ENCODE peak calls at places on chromosomes 12 and 14, in seven cellular contexts. G is mesenchymal stem cell, M is neuronal stem cell, E is IMR-90, H is H9, B is trophoblast cell, X is H1. T is an unnamed sample.

GRCh38 chr14:75011356-75012097 is 8.8 kb downstream of the EIF2B2 start:
- DNase-seq in B (no peak), G (peak), E (peak), X (no peak), M (no peak), H (no peak), T (no peak)

GRCh38 chr12:95118138-95118787 is 44.8 kb upstream of the NR2C1 start:
- DNase-seq in M (no peak), E (peak), B (no peak), G (peak), X (no peak), H (no peak), T (no peak)

GRCh38 chr12:108773798-108774788 is 42.8 kb upstream of the CORO1C start:
- DNase-seq in M (no peak), E (peak), H (peak), X (peak), G (peak), B (peak), T (peak)

GRCh38 chr12:126862500-126862899 is 1404.5 kb upstream of the TMEM132C start:
- DNase-seq in B (no peak), G (no peak), M (no peak), E (no peak), H (no peak), X (no peak), T (no peak)

GRCh38 chr12:125092872-125093680 is 27.8 kb downstream of the AACS start:
- DNase-seq in B (no peak), X (no peak), M (no peak), E (peak), G (no peak), H (peak), T (no peak)

GRCh38 chr12:112408621-112409020 is 784 bp downstream of the RPL6 start:
- DNase-seq in E (no peak), B (no peak), X (no peak), M (no peak), G (peak), H (no peak), T (no peak)

GRCh38 chr12:49582840-49583239 is 14.9 kb upstream of the MCRS1 start:
- DNase-seq in X (no peak), G (no peak), B (no peak), E (peak), H (no peak), M (no peak), T (no peak)

GRCh38 chr12:93741741-93742085 is 64.5 kb downstream of the CRADD start:
- DNase-seq in H (peak), E (no peak), M (peak), G (no peak), X (peak), B (no peak), T (peak)

GRCh38 chr14:37894463-37894862 is 299.0 kb downstream of the TTC6 start:
- DNase-seq in M (no peak), B (no peak), X (no peak), H (no peak), E (no peak), G (no peak), T (peak)

GRCh38 chr14:65184032-65184764 is 81.9 kb upstream of the MAX start:
- DNase-seq in G (no peak), H (no peak), B (no peak), E (peak), X (no peak), M (no peak), T (peak)

GRCh38 chr14:20935303-20935984 is 19.8 kb upstream of the RNASE2 start:
- DNase-seq in X (no peak), B (no peak), G (no peak), E (no peak), M (no peak), H (no peak), T (no peak)

GRCh38 chr14:63713765-63714164 is 14.1 kb downstream of the SGPP1 start:
- DNase-seq in X (no peak), H (no peak), E (peak), B (peak), G (peak), M (no peak), T (no peak)

GRCh38 chr12:125186471-125187147 is 121.4 kb downstream of the AACS start:
- DNase-seq in E (no peak), H (no peak), B (no peak), G (peak), M (no peak), X (peak), T (no peak)

GRCh38 chr14:99721792-99722516 is 37.9 kb downstream of the CYP46A1 start:
- DNase-seq in G (no peak), H (peak), X (peak), E (no peak), M (no peak), B (no peak), T (no peak)
- H2BK120ac ChIP-seq in G (no peak), H (no peak), X (no peak), E (no peak), M (no peak), B (no peak), T (no peak)

DNA sequence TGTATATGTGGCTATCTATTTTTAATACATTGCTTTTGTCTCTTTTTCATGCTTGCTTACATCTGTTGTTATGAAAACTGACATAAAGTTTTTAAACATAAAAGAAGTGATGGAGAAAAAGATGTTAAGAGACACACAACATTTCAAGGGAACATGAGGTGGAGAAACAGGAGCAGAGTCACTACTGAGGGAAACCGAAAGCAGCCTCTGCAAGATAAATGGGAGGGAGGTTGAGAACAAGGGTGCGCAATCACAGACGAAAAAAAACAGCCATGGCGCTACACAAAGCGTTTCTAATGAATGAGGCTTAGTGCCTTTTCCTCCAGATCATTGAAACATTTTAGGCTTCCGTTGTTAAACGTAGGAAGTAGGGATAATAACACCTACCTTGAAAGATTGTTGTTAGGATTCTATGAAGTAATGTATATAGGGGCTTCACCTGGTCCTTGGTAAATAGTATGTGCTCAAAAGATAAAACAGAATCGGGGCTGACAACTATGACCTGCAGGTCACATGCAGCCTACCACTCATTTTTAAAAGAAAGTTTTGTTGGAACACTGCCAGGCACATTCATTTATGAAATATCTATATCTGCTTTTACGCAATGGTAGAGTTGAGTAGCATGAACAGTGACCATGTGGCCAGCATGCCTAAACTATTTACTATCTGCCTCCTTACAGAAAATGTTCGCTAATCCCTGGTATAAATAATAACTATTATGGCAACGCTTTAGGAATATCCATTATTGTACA is 228.2 kb upstream of the NPAS3 start:
- DNase-seq in G (no peak), H (no peak), X (no peak), M (no peak), E (peak), B (peak), T (no peak)
- H3K27ac ChIP-seq in G (no peak), H (no peak), X (no peak), M (no peak), E (no peak), B (no peak), T (no peak)

GRCh38 chr14:52363001-52363704 is 49.0 kb downstream of the PTGER2 start:
- DNase-seq in X (no peak), G (no peak), M (no peak), H (no peak), B (no peak), E (no peak), T (no peak)
- H2BK120ac ChIP-seq in X (no peak), G (no peak), M (no peak), H (no peak), B (no peak), E (no peak), T (no peak)

DNA sequence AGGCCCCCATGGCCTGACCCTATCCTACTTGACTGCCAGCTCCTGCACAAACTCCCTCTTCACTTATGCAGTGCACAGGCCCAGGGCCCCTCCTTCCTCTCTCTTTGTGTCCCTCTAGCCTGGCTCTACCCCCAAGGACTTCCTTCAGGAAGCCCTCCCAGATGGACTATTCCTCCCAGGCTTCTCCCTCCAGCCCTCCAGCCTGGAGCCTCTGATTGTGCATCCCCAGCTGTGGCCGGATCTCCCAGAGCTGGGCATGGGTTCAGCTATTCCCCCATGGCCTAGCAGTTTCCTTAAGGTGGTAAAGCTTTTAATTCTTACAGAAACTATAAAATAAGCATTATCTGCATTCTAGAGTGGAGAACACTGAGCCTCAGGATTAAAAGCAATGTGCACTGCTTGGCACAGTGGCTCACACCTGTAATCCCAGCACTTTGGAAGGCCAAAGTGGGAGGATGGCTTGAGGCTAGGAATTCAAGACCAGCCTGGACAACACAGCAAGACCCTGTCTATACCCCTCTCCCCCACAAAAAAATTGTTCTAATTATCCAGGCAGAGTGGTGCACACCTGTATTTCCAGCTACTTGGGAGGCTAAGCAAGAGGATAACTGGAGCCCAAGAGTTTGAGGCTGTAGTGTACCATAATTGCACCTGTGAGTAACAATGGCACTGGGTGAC is 16.8 kb upstream of the KRT8 start:
- DNase-seq in E (no peak), M (no peak), G (no peak), X (no peak), H (no peak), B (no peak), T (no peak)
- H3K27ac ChIP-seq in E (no peak), M (no peak), G (no peak), X (no peak), H (no peak), B (peak), T (no peak)

GRCh38 chr12:54759751-54760150 is 94.6 kb upstream of the MUCL1 start:
- DNase-seq in B (peak), X (peak), M (peak), G (peak), E (peak), H (peak), T (peak)

GRCh38 chr12:54762390-54762789 is 91.9 kb upstream of the MUCL1 start:
- DNase-seq in E (no peak), H (no peak), M (no peak), X (no peak), B (no peak), G (no peak), T (no peak)

GRCh38 chr12:54765652-54766051 is 88.7 kb upstream of the MUCL1 start:
- DNase-seq in X (no peak), B (no peak), M (no peak), E (no peak), G (no peak), H (no peak), T (no peak)
- H2BK120ac ChIP-seq in X (no peak), B (no peak), M (no peak), E (no peak), G (no peak), H (no peak), T (no peak)

DNA sequence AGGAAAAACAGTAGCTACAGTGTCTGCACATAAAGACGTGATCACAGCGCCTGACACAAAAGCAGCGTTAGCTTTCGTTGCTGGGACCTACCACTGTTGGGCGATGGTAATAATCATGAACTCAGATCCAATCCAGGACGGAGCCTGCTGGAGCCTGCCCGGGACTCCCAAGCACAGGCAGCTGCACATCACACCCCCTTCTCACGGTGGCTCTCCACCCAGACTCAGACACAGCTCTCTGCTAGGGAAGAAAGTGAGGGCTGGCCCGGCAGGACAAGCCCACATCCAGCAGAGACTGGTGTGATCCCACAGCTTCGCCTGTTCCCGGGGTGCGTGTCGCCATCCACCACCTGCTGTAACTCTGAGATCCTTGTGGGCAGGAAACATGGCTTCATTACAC is 49.9 kb upstream of the FOXN3 start:
- DNase-seq in H (no peak), B (no peak), X (no peak), G (no peak), E (peak), M (no peak), T (no peak)
- H3K27ac ChIP-seq in H (no peak), B (no peak), X (peak), G (no peak), E (no peak), M (no peak), T (no peak)

T was measured in mesendoderm.